ENCODE peak calls at places on chromosome 1, in eight cellular contexts. V is NT2/D1; Y is A673; T is BJ; G is neuronal stem cell; N is cardiac fibroblast; U is activated CD4-positive, alpha-beta T cell treated with anti-CD3 and anti-CD28 coated beads for 48 hours; H is MV-4-11. W is an unnamed sample.
A peak's percentile ranks its signal among the peaks of the same experiment; 100 is the strongest.

GRCh38 chr1:8059161-8059622 is 33.1 kb upstream of the ERRFI1 start:
- DNase-seq in V (no peak), Y (no peak), T (no peak), G (no peak), N (peak; percentile 88), U (no peak), H (no peak), W (no peak)

GRCh38 chr1:20640183-20640597 is 6.9 kb downstream of the PINK1 start:
- DNase-seq in V (no peak), Y (peak; percentile 65), T (no peak), G (peak; percentile 64), N (peak; percentile 71), U (peak; percentile 71), H (peak; percentile 54), W (peak; percentile 61)

GRCh38 chr1:159008744-159009188 is 941 bp upstream of the IFI16 start:
- DNase-seq in V (no peak), Y (no peak), T (no peak), G (no peak), N (peak; percentile 28), U (peak; percentile 74), H (peak; percentile 78), W (no peak)

GRCh38 chr1:5745776-5746610 is 246.2 kb downstream of the NPHP4 start:
- DNase-seq in V (peak; percentile 71), Y (peak; percentile 84), T (no peak), G (peak; percentile 76), N (peak; percentile 62), U (peak; percentile 70), H (peak; percentile 37), W (peak; percentile 79)

GRCh38 chr1:236522937-236523703 is 662 bp upstream of the LGALS8 start:
- DNase-seq in V (no peak), Y (no peak), T (no peak), G (no peak), N (no peak), U (no peak), H (no peak), W (no peak)

GRCh38 chr1:117590273-117590925 is 15.4 kb upstream of the TENT5C start:
- DNase-seq in V (no peak), Y (no peak), T (no peak), G (no peak), N (no peak), U (no peak), H (no peak), W (no peak)

GRCh38 chr1:168312718-168313604 is 32.3 kb downstream of the TBX19 start:
- DNase-seq in V (no peak), Y (no peak), T (no peak), G (no peak), N (no peak), U (no peak), H (peak; percentile 14), W (no peak)

GRCh38 chr1:24096009-24096736 is 15.8 kb downstream of the MYOM3 start:
- DNase-seq in V (no peak), Y (no peak), T (no peak), G (no peak), N (no peak), U (no peak), H (no peak), W (no peak)

GRCh38 chr1:96416111-96416595 is 305.4 kb upstream of the PTBP2 start:
- DNase-seq in V (no peak), Y (no peak), T (peak; percentile 96), G (no peak), N (peak; percentile 96), U (no peak), H (peak; percentile 70), W (peak; percentile 51)

GRCh38 chr1:116123837-116124533 is 12.8 kb downstream of the MAB21L3 start:
- DNase-seq in V (no peak), Y (no peak), T (no peak), G (no peak), N (no peak), U (no peak), H (no peak), W (no peak)

W was measured in HTR-8/SVneo.